ENCODE peak calls at places on chromosome 11, in nine cellular contexts. One of them, this sample, is unnamed.

GRCh38 chr11:111010391-111011354 is 234.9 kb upstream of the POU2AF2 start:
- DNase-seq in mesendoderm: no peak
- DNase-seq in cardiac muscle cell: no peak
- DNase-seq in neural progenitor cell: no peak
- DNase-seq in MM.1S: no peak
- DNase-seq in CD8-positive, alpha-beta T cell: no peak
- DNase-seq in heart left ventricle: no peak
- DNase-seq in Panc1: no peak
- DNase-seq in kidney: no peak
- DNase-seq in this sample: no peak

GRCh38 chr11:128361451-128362020 is 225.8 kb downstream of the ETS1 start:
- DNase-seq in mesendoderm: no peak
- DNase-seq in cardiac muscle cell: peak
- DNase-seq in neural progenitor cell: no peak
- DNase-seq in MM.1S: peak
- DNase-seq in CD8-positive, alpha-beta T cell: no peak
- DNase-seq in heart left ventricle: no peak
- DNase-seq in Panc1: no peak
- DNase-seq in kidney: no peak
- DNase-seq in this sample: peak

GRCh38 chr11:9633674-9634073 is 30.2 kb upstream of the SWAP70 start:
- DNase-seq in mesendoderm: no peak
- DNase-seq in cardiac muscle cell: no peak
- DNase-seq in neural progenitor cell: no peak
- DNase-seq in MM.1S: no peak
- DNase-seq in CD8-positive, alpha-beta T cell: no peak
- DNase-seq in heart left ventricle: no peak
- DNase-seq in Panc1: no peak
- DNase-seq in kidney: no peak
- DNase-seq in this sample: no peak

GRCh38 chr11:32343325-32344008 is 91.9 kb downstream of the WT1 start:
- DNase-seq in mesendoderm: no peak
- DNase-seq in cardiac muscle cell: no peak
- DNase-seq in neural progenitor cell: no peak
- DNase-seq in MM.1S: peak
- DNase-seq in CD8-positive, alpha-beta T cell: no peak
- DNase-seq in heart left ventricle: no peak
- DNase-seq in Panc1: no peak
- DNase-seq in kidney: no peak
- DNase-seq in this sample: no peak

GRCh38 chr11:15673408-15673811 is 558.7 kb downstream of the INSC start:
- DNase-seq in mesendoderm: peak
- DNase-seq in cardiac muscle cell: peak
- DNase-seq in neural progenitor cell: no peak
- DNase-seq in MM.1S: no peak
- DNase-seq in CD8-positive, alpha-beta T cell: no peak
- DNase-seq in heart left ventricle: no peak
- DNase-seq in Panc1: no peak
- DNase-seq in kidney: no peak
- DNase-seq in this sample: no peak

GRCh38 chr11:47552086-47552580 is 799 bp downstream of the CELF1 start:
- DNase-seq in mesendoderm: peak
- DNase-seq in cardiac muscle cell: peak
- DNase-seq in neural progenitor cell: peak
- DNase-seq in MM.1S: peak
- DNase-seq in CD8-positive, alpha-beta T cell: no peak
- DNase-seq in heart left ventricle: no peak
- DNase-seq in Panc1: no peak
- DNase-seq in kidney: peak
- DNase-seq in this sample: peak

GRCh38 chr11:92911478-92911877 is 58.0 kb upstream of the MTNR1B start:
- DNase-seq in mesendoderm: no peak
- DNase-seq in cardiac muscle cell: no peak
- DNase-seq in neural progenitor cell: no peak
- DNase-seq in MM.1S: no peak
- DNase-seq in CD8-positive, alpha-beta T cell: no peak
- DNase-seq in heart left ventricle: no peak
- DNase-seq in Panc1: no peak
- DNase-seq in kidney: no peak
- DNase-seq in this sample: no peak

GRCh38 chr11:38547464-38547863 is 1949.4 kb upstream of the RAG2 start:
- DNase-seq in mesendoderm: no peak
- DNase-seq in cardiac muscle cell: no peak
- DNase-seq in neural progenitor cell: no peak
- DNase-seq in MM.1S: no peak
- DNase-seq in CD8-positive, alpha-beta T cell: no peak
- DNase-seq in heart left ventricle: no peak
- DNase-seq in Panc1: peak
- DNase-seq in kidney: no peak
- DNase-seq in this sample: no peak

GRCh38 chr11:8062781-8063257 is 18.2 kb upstream of the TUB start:
- DNase-seq in mesendoderm: no peak
- DNase-seq in cardiac muscle cell: no peak
- DNase-seq in neural progenitor cell: no peak
- DNase-seq in MM.1S: no peak
- DNase-seq in CD8-positive, alpha-beta T cell: no peak
- DNase-seq in heart left ventricle: no peak
- DNase-seq in Panc1: no peak
- DNase-seq in kidney: no peak
- DNase-seq in this sample: no peak

GRCh38 chr11:8060801-8061554 is 20.0 kb upstream of the TUB start:
- DNase-seq in mesendoderm: no peak
- DNase-seq in cardiac muscle cell: peak
- DNase-seq in neural progenitor cell: no peak
- DNase-seq in MM.1S: no peak
- DNase-seq in CD8-positive, alpha-beta T cell: no peak
- DNase-seq in heart left ventricle: no peak
- DNase-seq in Panc1: no peak
- DNase-seq in kidney: no peak
- DNase-seq in this sample: no peak

GRCh38 chr11:8060146-8060719 is 20.8 kb upstream of the TUB start:
- DNase-seq in mesendoderm: no peak
- DNase-seq in cardiac muscle cell: no peak
- DNase-seq in neural progenitor cell: no peak
- DNase-seq in MM.1S: no peak
- DNase-seq in CD8-positive, alpha-beta T cell: no peak
- DNase-seq in heart left ventricle: no peak
- DNase-seq in Panc1: no peak
- DNase-seq in kidney: no peak
- DNase-seq in this sample: no peak

GRCh38 chr11:8063319-8063718 is 17.7 kb upstream of the TUB start:
- DNase-seq in mesendoderm: no peak
- DNase-seq in cardiac muscle cell: peak
- DNase-seq in neural progenitor cell: no peak
- DNase-seq in MM.1S: no peak
- DNase-seq in CD8-positive, alpha-beta T cell: no peak
- DNase-seq in heart left ventricle: peak
- DNase-seq in Panc1: no peak
- DNase-seq in kidney: no peak
- DNase-seq in this sample: no peak

DNA sequence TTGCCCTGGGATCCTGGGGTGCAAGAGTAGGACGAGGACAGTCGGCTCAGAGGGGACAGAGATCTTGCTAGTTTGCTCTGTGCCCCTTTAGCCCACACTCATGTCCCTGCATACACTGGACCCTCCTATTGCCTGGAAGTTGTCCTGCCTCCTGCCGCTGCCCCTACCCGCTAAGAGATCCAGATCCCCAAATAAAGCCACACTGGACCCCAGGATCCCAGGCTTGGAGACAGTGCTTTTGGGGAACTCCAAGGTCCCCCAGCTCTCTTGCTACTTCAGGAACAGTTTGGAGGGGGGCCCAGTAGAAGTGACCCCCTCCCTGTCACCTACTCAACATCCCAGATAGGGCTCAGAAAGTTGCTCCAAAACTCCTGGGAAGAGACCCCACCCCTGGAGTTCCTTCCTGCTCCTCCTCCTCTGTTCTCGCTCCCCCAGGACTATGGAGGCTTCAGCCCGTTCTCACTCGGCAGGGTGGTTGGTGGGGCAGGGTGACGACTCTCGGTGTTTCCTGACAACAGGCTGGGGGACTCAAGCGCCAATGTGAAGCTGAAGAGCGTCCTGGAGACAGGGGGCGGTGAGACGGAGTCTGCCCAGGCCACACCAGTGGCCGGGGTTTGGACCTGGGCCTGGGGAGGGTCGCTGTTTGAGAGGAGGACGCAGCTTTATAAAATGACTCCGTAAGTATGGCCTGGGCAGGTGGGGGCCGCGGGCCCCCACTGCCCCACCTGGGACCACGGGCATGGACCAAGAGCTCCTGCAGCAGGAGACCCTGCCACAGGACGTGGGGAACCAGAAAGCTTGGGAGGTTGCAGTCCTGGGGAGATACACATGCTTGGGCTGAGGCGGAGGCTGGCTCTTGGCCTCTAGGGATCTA is 19.2 kb upstream of the TUB start:
- DNase-seq in mesendoderm: no peak
- DNase-seq in cardiac muscle cell: no peak
- DNase-seq in neural progenitor cell: no peak
- DNase-seq in MM.1S: no peak
- DNase-seq in CD8-positive, alpha-beta T cell: no peak
- DNase-seq in heart left ventricle: no peak
- DNase-seq in Panc1: no peak
- DNase-seq in kidney: no peak
- DNase-seq in this sample: no peak
- H3K27ac ChIP-seq in mesendoderm: no peak
- H3K27ac ChIP-seq in cardiac muscle cell: no peak
- H3K27ac ChIP-seq in neural progenitor cell: no peak
- H3K27ac ChIP-seq in MM.1S: no peak
- H3K27ac ChIP-seq in CD8-positive, alpha-beta T cell: no peak
- H3K27ac ChIP-seq in heart left ventricle: no peak
- H3K27ac ChIP-seq in Panc1: no peak
- H3K27ac ChIP-seq in kidney: peak
- H3K27ac ChIP-seq in this sample: no peak

DNA sequence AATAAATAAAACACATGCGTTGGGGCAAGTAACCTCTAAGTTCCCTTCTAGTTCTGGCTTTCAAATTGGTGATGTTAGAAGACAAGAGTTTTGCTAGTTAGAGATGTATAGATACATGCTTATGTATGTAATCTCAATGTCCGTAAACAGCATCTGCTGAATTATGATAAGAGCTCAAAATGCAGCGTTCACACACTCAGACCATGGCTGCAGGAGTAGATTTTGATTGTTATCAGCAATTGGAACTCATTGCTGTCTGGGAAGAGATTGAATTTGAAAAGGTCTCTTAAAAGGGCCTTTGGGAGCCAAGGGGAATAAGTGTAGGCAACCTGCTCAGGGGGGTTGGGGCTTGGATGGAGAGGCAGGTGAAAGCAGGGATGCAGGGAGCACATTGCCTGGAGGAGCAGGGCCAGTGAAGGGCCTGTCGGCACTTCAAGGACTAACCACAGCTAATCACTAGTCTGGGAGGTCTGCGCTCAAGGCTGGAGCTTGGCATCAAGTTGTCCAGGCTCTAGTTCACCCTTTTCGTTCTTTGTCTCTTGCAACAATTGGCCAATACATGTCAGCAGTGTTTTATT is 2.7 kb upstream of the RAG1 start:
- DNase-seq in mesendoderm: no peak
- DNase-seq in cardiac muscle cell: no peak
- DNase-seq in neural progenitor cell: no peak
- DNase-seq in MM.1S: no peak
- DNase-seq in CD8-positive, alpha-beta T cell: no peak
- DNase-seq in heart left ventricle: no peak
- DNase-seq in Panc1: no peak
- DNase-seq in kidney: no peak
- DNase-seq in this sample: no peak
- H3K4me3 ChIP-seq in mesendoderm: no peak
- H3K4me3 ChIP-seq in cardiac muscle cell: no peak
- H3K4me3 ChIP-seq in neural progenitor cell: no peak
- H3K4me3 ChIP-seq in MM.1S: no peak
- H3K4me3 ChIP-seq in CD8-positive, alpha-beta T cell: no peak
- H3K4me3 ChIP-seq in heart left ventricle: peak
- H3K4me3 ChIP-seq in Panc1: peak
- H3K4me3 ChIP-seq in kidney: peak
- H3K4me3 ChIP-seq in this sample: no peak

DNA sequence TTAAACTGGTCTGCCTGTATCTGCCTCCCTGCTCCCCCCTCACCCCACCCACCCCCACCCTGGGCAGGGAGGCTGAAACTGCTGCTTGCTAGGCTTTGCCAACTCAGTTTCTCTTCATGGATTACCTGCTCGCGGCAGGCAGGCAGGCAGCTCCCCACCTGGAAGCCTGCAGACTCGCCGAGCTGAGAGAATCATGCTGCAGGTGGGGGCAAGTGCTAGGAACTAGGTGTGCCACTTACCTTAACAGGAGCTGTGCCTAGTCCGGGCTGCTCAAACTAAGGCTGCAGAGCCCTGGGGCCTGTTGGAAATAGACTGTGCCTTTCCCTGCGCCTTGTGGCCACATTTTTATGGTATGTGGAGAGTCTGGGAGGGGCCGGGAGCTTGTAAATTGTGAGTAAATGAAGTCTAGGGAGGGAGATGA is 30.3 kb downstream of the MARK2 start:
- DNase-seq in mesendoderm: no peak
- DNase-seq in cardiac muscle cell: no peak
- DNase-seq in neural progenitor cell: no peak
- DNase-seq in MM.1S: no peak
- DNase-seq in CD8-positive, alpha-beta T cell: no peak
- DNase-seq in heart left ventricle: no peak
- DNase-seq in Panc1: no peak
- DNase-seq in kidney: peak
- DNase-seq in this sample: peak
- H3K27ac ChIP-seq in mesendoderm: no peak
- H3K27ac ChIP-seq in cardiac muscle cell: no peak
- H3K27ac ChIP-seq in neural progenitor cell: no peak
- H3K27ac ChIP-seq in MM.1S: no peak
- H3K27ac ChIP-seq in CD8-positive, alpha-beta T cell: peak
- H3K27ac ChIP-seq in heart left ventricle: peak
- H3K27ac ChIP-seq in Panc1: no peak
- H3K27ac ChIP-seq in kidney: peak
- H3K27ac ChIP-seq in this sample: peak

GRCh38 chr11:72752088-72752914 is at the start of gene ARAP1:
- DNase-seq in mesendoderm: peak
- DNase-seq in cardiac muscle cell: peak
- DNase-seq in neural progenitor cell: peak
- DNase-seq in MM.1S: peak
- DNase-seq in CD8-positive, alpha-beta T cell: peak
- DNase-seq in heart left ventricle: peak
- DNase-seq in Panc1: peak
- DNase-seq in kidney: peak
- DNase-seq in this sample: peak

GRCh38 chr11:72755794-72756285 is 3.6 kb upstream of the ARAP1 start:
- DNase-seq in mesendoderm: no peak
- DNase-seq in cardiac muscle cell: no peak
- DNase-seq in neural progenitor cell: no peak
- DNase-seq in MM.1S: no peak
- DNase-seq in CD8-positive, alpha-beta T cell: no peak
- DNase-seq in heart left ventricle: no peak
- DNase-seq in Panc1: no peak
- DNase-seq in kidney: peak
- DNase-seq in this sample: no peak

GRCh38 chr11:72753341-72754148 is 1.3 kb upstream of the ARAP1 start:
- DNase-seq in mesendoderm: no peak
- DNase-seq in cardiac muscle cell: no peak
- DNase-seq in neural progenitor cell: no peak
- DNase-seq in MM.1S: no peak
- DNase-seq in CD8-positive, alpha-beta T cell: no peak
- DNase-seq in heart left ventricle: no peak
- DNase-seq in Panc1: no peak
- DNase-seq in kidney: peak
- DNase-seq in this sample: no peak

GRCh38 chr11:72754149-72754543 is 1.9 kb upstream of the ARAP1 start:
- DNase-seq in mesendoderm: no peak
- DNase-seq in cardiac muscle cell: no peak
- DNase-seq in neural progenitor cell: no peak
- DNase-seq in MM.1S: no peak
- DNase-seq in CD8-positive, alpha-beta T cell: no peak
- DNase-seq in heart left ventricle: no peak
- DNase-seq in Panc1: no peak
- DNase-seq in kidney: no peak
- DNase-seq in this sample: no peak

DNA sequence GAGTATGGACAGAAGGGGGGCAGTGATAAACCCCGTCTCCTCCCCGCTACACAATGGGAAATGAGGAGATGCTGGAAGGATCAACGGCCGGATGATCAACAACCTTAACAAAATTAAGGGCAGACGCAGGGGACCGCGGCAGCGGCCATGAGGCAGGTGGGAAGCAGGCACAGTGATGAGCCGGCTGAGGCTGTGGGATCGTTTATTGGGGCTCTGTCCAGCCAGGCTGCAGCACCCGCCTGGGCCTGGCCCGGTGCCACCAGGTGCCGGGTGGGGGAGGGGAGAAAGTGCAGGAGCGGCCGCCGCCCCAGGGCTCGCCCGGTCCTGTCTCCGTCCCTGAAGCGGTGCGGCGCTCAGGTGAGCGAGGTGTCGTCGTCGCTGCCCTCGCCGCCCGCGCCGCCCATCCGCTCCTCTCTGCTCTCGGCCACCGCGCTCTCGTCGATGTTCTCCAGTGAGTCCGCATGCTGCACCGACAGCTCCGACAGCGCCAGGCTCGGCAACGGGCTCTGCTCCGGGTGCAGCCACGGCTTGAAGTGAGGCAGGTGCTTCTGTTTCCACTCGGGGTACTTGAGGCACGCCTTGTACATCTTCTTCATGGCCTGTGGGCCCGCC is 2.4 kb upstream of the ARAP1 start:
- DNase-seq in mesendoderm: no peak
- DNase-seq in cardiac muscle cell: no peak
- DNase-seq in neural progenitor cell: no peak
- DNase-seq in MM.1S: no peak
- DNase-seq in CD8-positive, alpha-beta T cell: no peak
- DNase-seq in heart left ventricle: no peak
- DNase-seq in Panc1: no peak
- DNase-seq in kidney: peak
- DNase-seq in this sample: no peak
- H3K4me3 ChIP-seq in mesendoderm: no peak
- H3K4me3 ChIP-seq in cardiac muscle cell: no peak
- H3K4me3 ChIP-seq in neural progenitor cell: no peak
- H3K4me3 ChIP-seq in MM.1S: no peak
- H3K4me3 ChIP-seq in CD8-positive, alpha-beta T cell: no peak
- H3K4me3 ChIP-seq in heart left ventricle: no peak
- H3K4me3 ChIP-seq in Panc1: no peak
- H3K4me3 ChIP-seq in kidney: no peak
- H3K4me3 ChIP-seq in this sample: no peak

This sample was measured in small intestine.